ENCODE peak calls at places on chromosomes 7 and 10, in ten cellular contexts. One of them, this sample, is unnamed.

GRCh38 chr7:23184709-23185354 is 3.0 kb downstream of the NUP42 start:
- DNase-seq in uterus: peak
- DNase-seq in lower leg skin: no peak
- DNase-seq in A549: peak
- DNase-seq in Peyer's patch: no peak
- DNase-seq in left ventricle myocardium inferior: no peak
- DNase-seq in IMR-90: peak
- DNase-seq in hepatocyte: peak
- DNase-seq in ovary: no peak
- DNase-seq in AG04449: no peak
- DNase-seq in this sample: peak

GRCh38 chr7:46707973-46708372 is 786.9 kb upstream of the IGFBP3 start:
- DNase-seq in lower leg skin: no peak
- DNase-seq in A549: no peak
- DNase-seq in IMR-90: no peak
- DNase-seq in uterus: no peak
- DNase-seq in AG04449: no peak
- DNase-seq in Peyer's patch: no peak
- DNase-seq in hepatocyte: no peak
- DNase-seq in left ventricle myocardium inferior: no peak
- DNase-seq in ovary: no peak
- DNase-seq in this sample: no peak

GRCh38 chr10:51708609-51709008 is 9.2 kb upstream of the CSTF2T start:
- DNase-seq in hepatocyte: no peak
- DNase-seq in left ventricle myocardium inferior: no peak
- DNase-seq in AG04449: no peak
- DNase-seq in A549: no peak
- DNase-seq in ovary: no peak
- DNase-seq in Peyer's patch: no peak
- DNase-seq in lower leg skin: no peak
- DNase-seq in uterus: no peak
- DNase-seq in IMR-90: no peak
- DNase-seq in this sample: no peak

GRCh38 chr7:8436965-8437364 is 3.6 kb downstream of the NXPH1 start:
- DNase-seq in hepatocyte: peak
- DNase-seq in Peyer's patch: peak
- DNase-seq in ovary: no peak
- DNase-seq in left ventricle myocardium inferior: no peak
- DNase-seq in AG04449: no peak
- DNase-seq in IMR-90: no peak
- DNase-seq in uterus: no peak
- DNase-seq in lower leg skin: no peak
- DNase-seq in A549: peak
- DNase-seq in this sample: peak

GRCh38 chr10:57579926-57580325 is 687.8 kb downstream of the IPMK start:
- DNase-seq in A549: peak
- DNase-seq in AG04449: no peak
- DNase-seq in ovary: no peak
- DNase-seq in uterus: no peak
- DNase-seq in lower leg skin: no peak
- DNase-seq in IMR-90: peak
- DNase-seq in left ventricle myocardium inferior: no peak
- DNase-seq in Peyer's patch: no peak
- DNase-seq in hepatocyte: peak
- DNase-seq in this sample: peak

GRCh38 chr10:28902215-28902614 is 224.9 kb downstream of the BAMBI start:
- DNase-seq in hepatocyte: no peak
- DNase-seq in A549: no peak
- DNase-seq in ovary: no peak
- DNase-seq in IMR-90: no peak
- DNase-seq in uterus: no peak
- DNase-seq in left ventricle myocardium inferior: no peak
- DNase-seq in lower leg skin: no peak
- DNase-seq in Peyer's patch: no peak
- DNase-seq in AG04449: no peak
- DNase-seq in this sample: no peak

GRCh38 chr7:33823913-33824312 is 81.4 kb upstream of the BMPER start:
- DNase-seq in IMR-90: no peak
- DNase-seq in left ventricle myocardium inferior: no peak
- DNase-seq in uterus: no peak
- DNase-seq in ovary: no peak
- DNase-seq in AG04449: no peak
- DNase-seq in Peyer's patch: no peak
- DNase-seq in hepatocyte: no peak
- DNase-seq in lower leg skin: no peak
- DNase-seq in A549: no peak
- DNase-seq in this sample: no peak

GRCh38 chr10:14649739-14650138 is 125.0 kb downstream of the FAM107B start:
- DNase-seq in uterus: no peak
- DNase-seq in Peyer's patch: no peak
- DNase-seq in lower leg skin: no peak
- DNase-seq in IMR-90: no peak
- DNase-seq in hepatocyte: no peak
- DNase-seq in A549: no peak
- DNase-seq in ovary: no peak
- DNase-seq in AG04449: no peak
- DNase-seq in left ventricle myocardium inferior: no peak
- DNase-seq in this sample: no peak

GRCh38 chr7:47806701-47807103 is 141.6 kb downstream of the PKD1L1 start:
- DNase-seq in hepatocyte: no peak
- DNase-seq in AG04449: no peak
- DNase-seq in Peyer's patch: no peak
- DNase-seq in A549: no peak
- DNase-seq in lower leg skin: peak
- DNase-seq in ovary: peak
- DNase-seq in uterus: peak
- DNase-seq in IMR-90: no peak
- DNase-seq in left ventricle myocardium inferior: peak
- DNase-seq in this sample: no peak

GRCh38 chr7:47809387-47809786 is 138.9 kb downstream of the PKD1L1 start:
- DNase-seq in ovary: no peak
- DNase-seq in lower leg skin: peak
- DNase-seq in A549: no peak
- DNase-seq in uterus: no peak
- DNase-seq in left ventricle myocardium inferior: no peak
- DNase-seq in IMR-90: no peak
- DNase-seq in AG04449: no peak
- DNase-seq in hepatocyte: no peak
- DNase-seq in Peyer's patch: no peak
- DNase-seq in this sample: no peak

GRCh38 chr7:47808321-47808720 is 139.9 kb downstream of the PKD1L1 start:
- DNase-seq in left ventricle myocardium inferior: no peak
- DNase-seq in IMR-90: no peak
- DNase-seq in AG04449: no peak
- DNase-seq in Peyer's patch: no peak
- DNase-seq in lower leg skin: peak
- DNase-seq in A549: no peak
- DNase-seq in uterus: no peak
- DNase-seq in ovary: no peak
- DNase-seq in hepatocyte: no peak
- DNase-seq in this sample: no peak

GRCh38 chr7:47807126-47807525 is 141.1 kb downstream of the PKD1L1 start:
- DNase-seq in IMR-90: no peak
- DNase-seq in lower leg skin: no peak
- DNase-seq in hepatocyte: no peak
- DNase-seq in left ventricle myocardium inferior: no peak
- DNase-seq in Peyer's patch: no peak
- DNase-seq in A549: no peak
- DNase-seq in uterus: no peak
- DNase-seq in ovary: no peak
- DNase-seq in AG04449: no peak
- DNase-seq in this sample: no peak

DNA sequence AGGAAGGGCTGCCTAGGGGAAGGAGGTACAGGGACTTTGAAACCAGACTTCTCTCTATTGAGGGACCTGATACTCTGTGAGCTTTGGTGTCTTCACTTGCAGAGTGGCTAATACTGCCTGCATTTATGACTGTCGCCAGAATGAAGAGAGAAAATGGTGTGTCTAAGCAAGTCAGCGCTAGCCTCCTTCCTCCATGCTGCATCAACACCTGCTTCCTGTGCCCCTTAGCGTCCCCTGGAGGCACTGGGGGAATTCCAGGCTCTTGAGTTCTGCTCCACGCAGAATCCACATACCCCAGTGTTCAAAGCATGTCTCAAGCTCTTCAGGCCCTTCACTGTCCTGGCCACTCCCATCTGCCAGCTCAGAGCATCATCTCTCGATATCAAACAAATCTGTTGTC is 140.5 kb downstream of the PKD1L1 start:
- DNase-seq in ovary: no peak
- DNase-seq in hepatocyte: no peak
- DNase-seq in A549: no peak
- DNase-seq in AG04449: no peak
- DNase-seq in uterus: no peak
- DNase-seq in lower leg skin: peak
- DNase-seq in left ventricle myocardium inferior: no peak
- DNase-seq in Peyer's patch: no peak
- DNase-seq in IMR-90: no peak
- DNase-seq in this sample: no peak
- TF ChIP-seq CTCF in ovary: no peak
- TF ChIP-seq CTCF in hepatocyte: no peak
- TF ChIP-seq CTCF in A549: no peak
- TF ChIP-seq CTCF in AG04449: no peak
- TF ChIP-seq CTCF in uterus: no peak
- TF ChIP-seq CTCF in lower leg skin: no peak
- TF ChIP-seq CTCF in left ventricle myocardium inferior: no peak
- TF ChIP-seq CTCF in Peyer's patch: no peak
- TF ChIP-seq CTCF in IMR-90: no peak
- TF ChIP-seq CTCF in this sample: no peak

GRCh38 chr7:252981-253380 is 37.0 kb upstream of the FOXL3 start:
- DNase-seq in IMR-90: no peak
- DNase-seq in lower leg skin: no peak
- DNase-seq in AG04449: no peak
- DNase-seq in uterus: no peak
- DNase-seq in ovary: no peak
- DNase-seq in hepatocyte: no peak
- DNase-seq in A549: no peak
- DNase-seq in left ventricle myocardium inferior: no peak
- DNase-seq in Peyer's patch: no peak
- DNase-seq in this sample: no peak
- H3K4me3 ChIP-seq in IMR-90: no peak
- H3K4me3 ChIP-seq in lower leg skin: no peak
- H3K4me3 ChIP-seq in AG04449: no peak
- H3K4me3 ChIP-seq in uterus: no peak
- H3K4me3 ChIP-seq in ovary: no peak
- H3K4me3 ChIP-seq in hepatocyte: no peak
- H3K4me3 ChIP-seq in A549: no peak
- H3K4me3 ChIP-seq in left ventricle myocardium inferior: no peak
- H3K4me3 ChIP-seq in Peyer's patch: no peak
- H3K4me3 ChIP-seq in this sample: no peak

GRCh38 chr10:127302343-127302742 is 106.0 kb upstream of the INSYN2A start:
- DNase-seq in ovary: no peak
- DNase-seq in lower leg skin: no peak
- DNase-seq in A549: no peak
- DNase-seq in Peyer's patch: no peak
- DNase-seq in AG04449: no peak
- DNase-seq in uterus: no peak
- DNase-seq in IMR-90: no peak
- DNase-seq in hepatocyte: no peak
- DNase-seq in left ventricle myocardium inferior: no peak
- DNase-seq in this sample: no peak

GRCh38 chr10:127299956-127300689 is 103.7 kb upstream of the INSYN2A start:
- DNase-seq in A549: no peak
- DNase-seq in uterus: no peak
- DNase-seq in hepatocyte: no peak
- DNase-seq in ovary: no peak
- DNase-seq in Peyer's patch: no peak
- DNase-seq in lower leg skin: no peak
- DNase-seq in IMR-90: no peak
- DNase-seq in left ventricle myocardium inferior: no peak
- DNase-seq in AG04449: no peak
- DNase-seq in this sample: no peak

GRCh38 chr10:127303746-127304145 is 107.4 kb upstream of the INSYN2A start:
- DNase-seq in Peyer's patch: no peak
- DNase-seq in A549: no peak
- DNase-seq in AG04449: no peak
- DNase-seq in hepatocyte: no peak
- DNase-seq in lower leg skin: no peak
- DNase-seq in IMR-90: no peak
- DNase-seq in uterus: no peak
- DNase-seq in left ventricle myocardium inferior: no peak
- DNase-seq in ovary: no peak
- DNase-seq in this sample: no peak

GRCh38 chr10:127300868-127301321 is 104.5 kb upstream of the INSYN2A start:
- DNase-seq in uterus: no peak
- DNase-seq in hepatocyte: peak
- DNase-seq in A549: no peak
- DNase-seq in IMR-90: no peak
- DNase-seq in lower leg skin: no peak
- DNase-seq in AG04449: no peak
- DNase-seq in left ventricle myocardium inferior: no peak
- DNase-seq in ovary: no peak
- DNase-seq in Peyer's patch: no peak
- DNase-seq in this sample: no peak

DNA sequence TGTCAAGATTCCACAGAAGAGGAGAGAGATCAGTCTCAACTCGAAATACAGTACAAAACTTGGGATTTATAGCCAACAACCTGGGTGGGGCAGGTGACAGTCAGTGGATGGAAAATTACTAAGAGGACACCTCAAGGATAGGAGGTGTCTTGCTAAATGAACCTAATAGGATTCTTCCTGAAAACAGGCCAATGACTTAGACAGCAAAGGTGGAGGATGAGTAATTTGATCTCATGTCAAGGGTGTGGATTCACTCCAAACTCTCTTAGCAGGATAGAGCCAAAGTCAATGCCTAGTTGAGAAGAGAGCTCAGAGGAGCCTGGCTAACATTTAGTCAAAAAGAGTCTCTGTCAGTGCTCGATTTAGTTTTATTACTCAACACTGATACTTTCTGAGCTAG is 106.7 kb upstream of the INSYN2A start:
- DNase-seq in lower leg skin: no peak
- DNase-seq in A549: no peak
- DNase-seq in AG04449: no peak
- DNase-seq in Peyer's patch: no peak
- DNase-seq in uterus: no peak
- DNase-seq in hepatocyte: no peak
- DNase-seq in left ventricle myocardium inferior: no peak
- DNase-seq in ovary: no peak
- DNase-seq in IMR-90: no peak
- DNase-seq in this sample: no peak
- TF ChIP-seq CTCF in lower leg skin: no peak
- TF ChIP-seq CTCF in A549: no peak
- TF ChIP-seq CTCF in AG04449: no peak
- TF ChIP-seq CTCF in Peyer's patch: no peak
- TF ChIP-seq CTCF in uterus: no peak
- TF ChIP-seq CTCF in hepatocyte: no peak
- TF ChIP-seq CTCF in left ventricle myocardium inferior: no peak
- TF ChIP-seq CTCF in ovary: no peak
- TF ChIP-seq CTCF in IMR-90: no peak
- TF ChIP-seq CTCF in this sample: no peak

GRCh38 chr10:17454801-17455520 is 566 bp upstream of the ST8SIA6 start:
- DNase-seq in lower leg skin: no peak
- DNase-seq in uterus: no peak
- DNase-seq in left ventricle myocardium inferior: no peak
- DNase-seq in Peyer's patch: no peak
- DNase-seq in AG04449: no peak
- DNase-seq in ovary: no peak
- DNase-seq in A549: no peak
- DNase-seq in IMR-90: no peak
- DNase-seq in hepatocyte: no peak
- DNase-seq in this sample: no peak

GRCh38 chr10:17454181-17454800 is at the start of gene ST8SIA6:
- DNase-seq in lower leg skin: no peak
- DNase-seq in Peyer's patch: peak
- DNase-seq in hepatocyte: peak
- DNase-seq in uterus: no peak
- DNase-seq in AG04449: no peak
- DNase-seq in ovary: peak
- DNase-seq in IMR-90: peak
- DNase-seq in A549: peak
- DNase-seq in left ventricle myocardium inferior: peak
- DNase-seq in this sample: peak

GRCh38 chr10:17453377-17454091 is 861 bp downstream of the ST8SIA6 start:
- DNase-seq in lower leg skin: peak
- DNase-seq in left ventricle myocardium inferior: peak
- DNase-seq in Peyer's patch: peak
- DNase-seq in AG04449: no peak
- DNase-seq in uterus: peak
- DNase-seq in A549: peak
- DNase-seq in hepatocyte: peak
- DNase-seq in ovary: peak
- DNase-seq in IMR-90: no peak
- DNase-seq in this sample: no peak

GRCh38 chr10:17452060-17452894 is 2.1 kb downstream of the ST8SIA6 start:
- DNase-seq in hepatocyte: no peak
- DNase-seq in IMR-90: no peak
- DNase-seq in Peyer's patch: no peak
- DNase-seq in uterus: no peak
- DNase-seq in left ventricle myocardium inferior: no peak
- DNase-seq in lower leg skin: no peak
- DNase-seq in ovary: no peak
- DNase-seq in AG04449: no peak
- DNase-seq in A549: no peak
- DNase-seq in this sample: no peak

GRCh38 chr10:17453035-17453376 is 1.4 kb downstream of the ST8SIA6 start:
- DNase-seq in AG04449: no peak
- DNase-seq in left ventricle myocardium inferior: no peak
- DNase-seq in A549: no peak
- DNase-seq in uterus: no peak
- DNase-seq in ovary: no peak
- DNase-seq in Peyer's patch: no peak
- DNase-seq in lower leg skin: no peak
- DNase-seq in hepatocyte: no peak
- DNase-seq in IMR-90: no peak
- DNase-seq in this sample: no peak
- H3K4me3 ChIP-seq in AG04449: peak
- H3K4me3 ChIP-seq in left ventricle myocardium inferior: peak
- H3K4me3 ChIP-seq in A549: peak
- H3K4me3 ChIP-seq in uterus: peak
- H3K4me3 ChIP-seq in ovary: no peak
- H3K4me3 ChIP-seq in Peyer's patch: no peak
- H3K4me3 ChIP-seq in lower leg skin: no peak
- H3K4me3 ChIP-seq in hepatocyte: no peak
- H3K4me3 ChIP-seq in IMR-90: peak
- H3K4me3 ChIP-seq in this sample: no peak